ENCODE peak calls at places on chromosomes 16 and 17, in five cellular contexts. One of them, this sample, is unnamed.

GRCh38 chr16:30996324-30996999 is 11.5 kb downstream of the HSD3B7 start:
- DNase-seq in K562: no peak
- DNase-seq in HepG2: peak
- DNase-seq in GM12878: no peak
- DNase-seq in H1: no peak
- DNase-seq in this sample: no peak

GRCh38 chr17:46193626-46194392 is 580 bp upstream of the KANSL1 start:
- DNase-seq in GM12878: peak
- DNase-seq in HepG2: peak
- DNase-seq in H1: peak
- DNase-seq in K562: peak
- DNase-seq in this sample: peak

GRCh38 chr17:2551493-2551892 is 39.8 kb upstream of the METTL16 start:
- DNase-seq in K562: no peak
- DNase-seq in HepG2: no peak
- DNase-seq in H1: no peak
- DNase-seq in GM12878: no peak
- DNase-seq in this sample: no peak

GRCh38 chr16:7103056-7103455 is 229.6 kb upstream of the RBFOX1 start:
- DNase-seq in H1: no peak
- DNase-seq in GM12878: no peak
- DNase-seq in HepG2: no peak
- DNase-seq in K562: no peak
- DNase-seq in this sample: no peak

GRCh38 chr17:38608648-38609047 is 2.9 kb upstream of the SRCIN1 start:
- DNase-seq in HepG2: no peak
- DNase-seq in GM12878: no peak
- DNase-seq in H1: peak
- DNase-seq in K562: no peak
- DNase-seq in this sample: no peak

GRCh38 chr17:17819561-17819995 is 17.2 kb downstream of the SREBF1 start:
- DNase-seq in K562: peak
- DNase-seq in H1: no peak
- DNase-seq in HepG2: peak
- DNase-seq in GM12878: peak
- DNase-seq in this sample: no peak

GRCh38 chr17:54891176-54891821 is 9.4 kb upstream of the TOM1L1 start:
- DNase-seq in HepG2: peak
- DNase-seq in H1: peak
- DNase-seq in K562: peak
- DNase-seq in GM12878: no peak
- DNase-seq in this sample: peak

GRCh38 chr17:74211929-74212261 is 1.5 kb upstream of the TTYH2 start:
- DNase-seq in H1: no peak
- DNase-seq in GM12878: no peak
- DNase-seq in K562: no peak
- DNase-seq in HepG2: no peak
- DNase-seq in this sample: no peak

GRCh38 chr17:35119370-35120185 is at the start of gene RAD51D:
- DNase-seq in GM12878: peak
- DNase-seq in HepG2: peak
- DNase-seq in H1: peak
- DNase-seq in K562: peak
- DNase-seq in this sample: peak

GRCh38 chr16:27463741-27464662 is 62.0 kb downstream of the IL21R start:
- DNase-seq in GM12878: no peak
- DNase-seq in H1: no peak
- DNase-seq in K562: no peak
- DNase-seq in HepG2: no peak
- DNase-seq in this sample: no peak

GRCh38 chr16:24036038-24036543 is 200.3 kb downstream of the PRKCB start:
- DNase-seq in H1: no peak
- DNase-seq in GM12878: no peak
- DNase-seq in K562: no peak
- DNase-seq in HepG2: no peak
- DNase-seq in this sample: no peak

GRCh38 chr16:10932959-10933710 is 9.1 kb downstream of the DEXI start:
- DNase-seq in K562: no peak
- DNase-seq in GM12878: no peak
- DNase-seq in HepG2: no peak
- DNase-seq in H1: no peak
- DNase-seq in this sample: no peak

GRCh38 chr16:89142474-89143197 is 28.9 kb upstream of the CDH15 start:
- DNase-seq in GM12878: no peak
- DNase-seq in HepG2: no peak
- DNase-seq in K562: no peak
- DNase-seq in H1: no peak
- DNase-seq in this sample: no peak

GRCh38 chr16:84828322-84828721 is 8.5 kb downstream of the CRISPLD2 start:
- DNase-seq in HepG2: no peak
- DNase-seq in GM12878: no peak
- DNase-seq in K562: no peak
- DNase-seq in H1: no peak
- DNase-seq in this sample: no peak

GRCh38 chr17:49575524-49576120 is at the start of gene NXPH3:
- DNase-seq in K562: peak
- DNase-seq in H1: peak
- DNase-seq in HepG2: peak
- DNase-seq in GM12878: no peak
- DNase-seq in this sample: no peak

GRCh38 chr17:75096082-75096625 is 8.4 kb downstream of the SLC16A5 start:
- DNase-seq in K562: peak
- DNase-seq in HepG2: peak
- DNase-seq in H1: no peak
- DNase-seq in GM12878: no peak
- DNase-seq in this sample: peak

GRCh38 chr17:82808921-82809905 is 30.6 kb downstream of the ZNF750 start:
- DNase-seq in HepG2: no peak
- DNase-seq in GM12878: no peak
- DNase-seq in H1: no peak
- DNase-seq in K562: no peak
- DNase-seq in this sample: no peak

GRCh38 chr17:73760186-73760758 is 116.0 kb upstream of the SDK2 start:
- DNase-seq in HepG2: no peak
- DNase-seq in H1: peak
- DNase-seq in GM12878: no peak
- DNase-seq in K562: peak
- DNase-seq in this sample: no peak

GRCh38 chr17:76848670-76849069 is 19.5 kb upstream of the MGAT5B start:
- DNase-seq in GM12878: no peak
- DNase-seq in HepG2: no peak
- DNase-seq in H1: no peak
- DNase-seq in K562: peak
- DNase-seq in this sample: no peak

GRCh38 chr17:58039975-58040374 is 32.9 kb upstream of the SRSF1 start:
- DNase-seq in K562: no peak
- DNase-seq in H1: no peak
- DNase-seq in GM12878: no peak
- DNase-seq in HepG2: no peak
- DNase-seq in this sample: no peak

GRCh38 chr16:84647830-84648594 is at the start of gene KLHL36:
- DNase-seq in H1: peak
- DNase-seq in K562: peak
- DNase-seq in HepG2: no peak
- DNase-seq in GM12878: no peak
- DNase-seq in this sample: no peak

DNA sequence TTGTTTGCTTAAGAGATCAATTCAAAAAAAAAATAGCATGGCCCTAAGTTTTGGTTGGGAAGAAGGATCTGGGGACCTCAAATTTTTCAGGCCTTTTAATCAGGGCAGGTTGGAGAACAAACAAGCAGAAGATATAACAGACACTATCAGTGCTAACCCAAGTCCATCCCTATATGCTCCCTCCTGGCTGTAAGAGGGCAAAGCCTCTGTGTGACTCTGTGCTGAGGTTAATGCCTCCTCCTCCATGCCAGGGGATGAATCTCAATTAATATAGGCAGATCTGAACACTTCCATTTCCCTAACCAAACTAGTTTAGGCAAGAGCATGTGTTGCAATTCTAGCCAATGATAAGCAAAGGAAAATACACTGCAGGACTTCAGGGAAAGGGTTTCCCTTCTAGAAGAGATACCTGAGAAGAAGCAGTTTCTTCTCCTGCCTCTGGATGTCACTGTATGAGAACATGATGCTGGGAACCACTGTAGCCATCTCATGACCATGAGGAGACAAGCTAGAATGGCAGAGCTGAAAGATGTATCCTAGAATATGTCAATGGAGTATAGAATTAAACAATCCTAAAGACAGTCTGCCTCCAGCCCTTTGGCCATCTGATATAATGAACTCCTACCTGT is 76.0 kb downstream of the CHD9NB start:
- DNase-seq in HepG2: peak
- DNase-seq in H1: no peak
- DNase-seq in GM12878: no peak
- DNase-seq in K562: peak
- DNase-seq in this sample: peak
- TF ChIP-seq SIN3A in HepG2: no peak
- TF ChIP-seq SIN3A in H1: no peak
- TF ChIP-seq SIN3A in GM12878: no peak
- TF ChIP-seq SIN3A in K562: no peak
- TF ChIP-seq SIN3A in this sample: no peak

DNA sequence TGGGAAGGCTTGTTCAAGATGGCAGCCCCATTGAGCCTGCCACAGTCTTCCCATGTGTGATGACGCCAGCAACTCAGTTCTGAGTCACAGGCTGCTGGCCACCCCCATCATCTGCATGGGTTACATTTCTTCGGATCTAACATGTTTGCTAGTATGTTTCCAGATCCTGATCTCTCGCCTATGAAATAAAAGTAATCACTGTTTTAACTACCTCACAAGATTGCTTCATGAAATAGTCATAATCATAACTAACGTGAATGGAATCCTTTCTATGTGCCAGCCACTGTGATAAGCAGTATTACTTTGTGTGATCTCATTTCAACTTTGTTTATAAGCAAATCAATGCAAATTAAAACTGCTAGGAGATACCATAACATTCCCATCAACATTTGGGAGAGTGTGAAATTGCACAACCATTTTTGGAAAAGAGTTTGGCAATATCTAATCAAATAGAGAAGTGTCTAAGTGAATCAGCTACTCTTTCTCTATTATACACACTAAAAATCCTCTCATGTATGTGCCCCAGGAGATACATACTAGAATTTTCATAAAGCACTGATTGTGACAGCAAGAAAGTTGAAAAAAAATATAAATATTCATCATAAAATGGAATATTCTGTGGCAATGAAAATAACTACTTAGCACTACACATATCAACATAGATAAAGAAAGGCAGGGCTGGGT is 300.2 kb upstream of the IRX5 start:
- DNase-seq in K562: no peak
- DNase-seq in HepG2: no peak
- DNase-seq in GM12878: no peak
- DNase-seq in H1: no peak
- DNase-seq in this sample: no peak
- TF ChIP-seq CEBPB in K562: no peak
- TF ChIP-seq CEBPB in HepG2: peak
- TF ChIP-seq CEBPB in GM12878: no peak
- TF ChIP-seq CEBPB in H1: no peak
- TF ChIP-seq CEBPB in this sample: no peak

GRCh38 chr16:81624718-81625543 is 154.2 kb upstream of the PLCG2 start:
- DNase-seq in K562: peak
- DNase-seq in GM12878: no peak
- DNase-seq in HepG2: peak
- DNase-seq in H1: no peak
- DNase-seq in this sample: no peak
- H3K9ac ChIP-seq in K562: peak
- H3K9ac ChIP-seq in GM12878: no peak
- H3K9ac ChIP-seq in HepG2: peak
- H3K9ac ChIP-seq in H1: no peak
- H3K9ac ChIP-seq in this sample: no peak

DNA sequence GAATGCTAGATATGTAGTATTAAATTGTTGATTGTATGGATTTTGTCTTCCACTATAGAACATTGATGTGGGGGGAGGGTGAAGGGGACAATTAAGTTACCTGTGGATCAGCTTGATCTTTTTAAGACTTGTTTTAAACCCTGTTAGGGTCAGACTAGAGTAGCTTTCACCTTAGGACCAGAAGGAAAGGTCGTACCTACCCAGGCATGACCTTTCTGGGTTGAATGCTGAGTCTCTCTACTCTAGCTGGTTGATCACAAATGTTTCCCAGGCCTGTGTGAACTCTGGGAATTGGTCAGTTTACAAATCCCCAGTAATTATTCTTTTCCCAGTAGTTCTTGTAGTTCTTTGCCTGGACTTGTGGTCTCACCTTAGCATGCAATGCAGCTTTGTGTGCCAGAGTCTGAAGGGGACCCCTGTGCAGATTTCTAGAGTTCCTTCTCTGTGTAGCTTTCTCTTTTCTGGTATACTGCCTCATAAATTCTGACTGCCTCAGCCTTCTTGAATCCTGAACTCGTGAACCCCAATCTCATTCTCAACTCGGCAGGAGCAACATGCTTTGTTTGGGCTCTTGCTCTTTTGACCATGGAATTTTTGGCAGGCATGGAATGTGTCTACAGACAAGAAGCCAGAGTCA is 54.0 kb downstream of the VMP1 start:
- DNase-seq in H1: no peak
- DNase-seq in HepG2: peak
- DNase-seq in GM12878: no peak
- DNase-seq in K562: no peak
- DNase-seq in this sample: no peak
- TF ChIP-seq SIN3A in H1: no peak
- TF ChIP-seq SIN3A in HepG2: no peak
- TF ChIP-seq SIN3A in GM12878: no peak
- TF ChIP-seq SIN3A in K562: no peak
- TF ChIP-seq SIN3A in this sample: no peak

GRCh38 chr16:69311533-69312388 is 611 bp downstream of the VPS4A start:
- DNase-seq in HepG2: peak
- DNase-seq in GM12878: no peak
- DNase-seq in K562: peak
- DNase-seq in H1: peak
- DNase-seq in this sample: no peak
- TF ChIP-seq CEBPB in HepG2: no peak
- TF ChIP-seq CEBPB in GM12878: no peak
- TF ChIP-seq CEBPB in K562: no peak
- TF ChIP-seq CEBPB in H1: no peak
- TF ChIP-seq CEBPB in this sample: no peak